ENCODE peak calls at places on chromosomes 5 and 9, in five cellular contexts. Y is mammary epithelial cell, W is keratinocyte, S is IMR-90, L is fibroblast of lung. A is an unnamed sample.

GRCh38 chr5:172637740-172638139 is 3.3 kb upstream of the NEURL1B start:
- DNase-seq in Y (no peak), W (no peak), S (no peak), L (no peak), A (no peak)

GRCh38 chr5:135451581-135452360 is at the start of gene TIFAB:
- DNase-seq in Y (no peak), W (no peak), S (no peak), L (no peak), A (no peak)

GRCh38 chr9:110059461-110059860 is 148.5 kb downstream of the C9orf152 start:
- DNase-seq in Y (no peak), W (no peak), S (no peak), L (no peak), A (no peak)

GRCh38 chr5:178234753-178235599 is 2.4 kb upstream of the PHYKPL start:
- DNase-seq in Y (peak; percentile 42), W (no peak), S (peak; percentile 41), L (peak; percentile 41), A (peak; percentile 81)

GRCh38 chr5:173326501-173326960 is 1.7 kb downstream of the STC2 start:
- DNase-seq in Y (no peak), W (no peak), S (peak; percentile 92), L (peak; percentile 94), A (no peak)

GRCh38 chr5:66307647-66308257 is 163.7 kb downstream of the SREK1 start:
- DNase-seq in Y (peak; percentile 51), W (no peak), S (peak; percentile 69), L (peak; percentile 55), A (peak; percentile 80)

GRCh38 chr5:143124593-143124992 is 278.9 kb downstream of the NR3C1 start:
- DNase-seq in Y (no peak), W (no peak), S (no peak), L (no peak), A (no peak)

GRCh38 chr5:75510417-75510835 is 1.0 kb downstream of the CERT1 start:
- DNase-seq in Y (peak; percentile 42), W (no peak), S (peak; percentile 28), L (peak; percentile 49), A (no peak)

GRCh38 chr9:32899181-32899580 is 102.2 kb downstream of the APTX start:
- DNase-seq in Y (peak; percentile 47), W (no peak), S (no peak), L (peak; percentile 56), A (no peak)

GRCh38 chr5:177300236-177300880 is 3.2 kb downstream of the RAB24 start:
- DNase-seq in Y (peak; percentile 53), W (no peak), S (peak; percentile 80), L (peak; percentile 75), A (peak; percentile 77)

GRCh38 chr5:3364941-3365340 is 230.7 kb upstream of the IRX1 start:
- DNase-seq in Y (no peak), W (no peak), S (no peak), L (no peak), A (no peak)

GRCh38 chr9:3337515-3337914 is 188.3 kb downstream of the RFX3 start:
- DNase-seq in Y (peak; percentile 75), W (no peak), S (peak; percentile 79), L (peak; percentile 80), A (peak; percentile 38)

GRCh38 chr5:140346348-140347221 is at the start of gene HBEGF:
- DNase-seq in Y (peak; percentile 89), W (no peak), S (peak; percentile 63), L (peak; percentile 69), A (peak; percentile 92)

GRCh38 chr5:165149439-165149838 is 1644.0 kb downstream of the MAT2B start:
- DNase-seq in Y (no peak), W (no peak), S (no peak), L (no peak), A (no peak)

GRCh38 chr5:86008293-86008692 is 609.4 kb upstream of the COX7C start:
- DNase-seq in Y (no peak), W (no peak), S (no peak), L (no peak), A (no peak)

GRCh38 chr5:80069918-80070318 is 34.8 kb downstream of the THBS4 start:
- DNase-seq in Y (no peak), W (no peak), S (no peak), L (no peak), A (no peak)

GRCh38 chr5:145946112-145946861 is 9.9 kb downstream of the SH3RF2 start:
- DNase-seq in Y (peak; percentile 98), W (peak; percentile 92), S (peak; percentile 84), L (peak; percentile 98), A (peak; percentile 41)

GRCh38 chr5:136957428-136957827 is 541.7 kb downstream of the SPOCK1 start:
- DNase-seq in Y (peak; percentile 53), W (no peak), S (no peak), L (no peak), A (no peak)

GRCh38 chr5:102754499-102755424 is at the start of gene PAM:
- DNase-seq in Y (peak; percentile 81), W (no peak), S (peak; percentile 62), L (peak; percentile 72), A (peak; percentile 89)

GRCh38 chr9:70874451-70874850 is 247.0 kb downstream of the TRPM3 start:
- DNase-seq in Y (no peak), W (no peak), S (no peak), L (no peak), A (no peak)

GRCh38 chr9:97703437-97704326 is 6.5 kb upstream of the XPA start:
- DNase-seq in Y (peak; percentile 94), W (peak; percentile 65), S (peak; percentile 80), L (peak; percentile 97), A (peak; percentile 74)

GRCh38 chr5:17190242-17190778 is 27.1 kb upstream of the BASP1 start:
- DNase-seq in Y (peak; percentile 29), W (peak; percentile 35), S (peak; percentile 84), L (peak; percentile 63), A (peak; percentile 72)

GRCh38 chr9:75593920-75594319 is 296.6 kb upstream of the PCSK5 start:
- DNase-seq in Y (no peak), W (no peak), S (no peak), L (no peak), A (no peak)

GRCh38 chr9:131358438-131359029 is 35.4 kb upstream of the PRRC2B start:
- DNase-seq in Y (no peak), W (no peak), S (no peak), L (no peak), A (no peak)

GRCh38 chr9:6819112-6819511 is 61.3 kb downstream of the KDM4C start:
- DNase-seq in Y (no peak), W (no peak), S (no peak), L (no peak), A (no peak)

GRCh38 chr5:74392698-74393431 is 247.7 kb downstream of the ENC1 start:
- DNase-seq in Y (peak; percentile 70), W (no peak), S (peak; percentile 55), L (peak; percentile 65), A (no peak)

GRCh38 chr9:75111019-75111622 is 22.8 kb downstream of the OSTF1 start:
- DNase-seq in Y (peak; percentile 74), W (peak; percentile 25), S (no peak), L (no peak), A (peak; percentile 53)

GRCh38 chr5:14414615-14415515 is 166.7 kb upstream of the OTULINL start:
- DNase-seq in Y (no peak), W (no peak), S (no peak), L (no peak), A (no peak)

GRCh38 chr5:14415516-14416074 is 166.0 kb upstream of the OTULINL start:
- DNase-seq in Y (no peak), W (no peak), S (no peak), L (peak; percentile 22), A (no peak)

GRCh38 chr5:14416709-14417108 is 164.9 kb upstream of the OTULINL start:
- DNase-seq in Y (no peak), W (no peak), S (no peak), L (peak; percentile 23), A (peak; percentile 52)

GRCh38 chr5:14413331-14413750 is 168.3 kb upstream of the OTULINL start:
- DNase-seq in Y (no peak), W (no peak), S (peak; percentile 63), L (peak; percentile 45), A (no peak)

GRCh38 chr5:14414007-14414406 is 167.6 kb upstream of the OTULINL start:
- DNase-seq in Y (no peak), W (no peak), S (no peak), L (no peak), A (no peak)
- H3K4me3 ChIP-seq in Y (no peak overlapping the region), W (no peak overlapping the region), S (no peak overlapping the region), L (no peak overlapping the region), A (no peak overlapping the region)

GRCh38 chr9:105244274-105244995 is at the start of gene SLC44A1:
- DNase-seq in Y (peak; percentile 97), W (no peak), S (peak; percentile 92), L (peak; percentile 95), A (peak; percentile 98)
- H2AFZ ChIP-seq in Y (peak within 1 kb of the TSS; percentile 95), W (peak within 1 kb of the TSS; percentile 85), S (peak within 1 kb of the TSS; percentile 97), L (peak within 1 kb of the TSS; percentile 82), A (peak within 1 kb of the TSS; percentile 90)

GRCh38 chr9:79694676-79695400 is 123.1 kb downstream of the TLE4 start:
- DNase-seq in Y (no peak), W (no peak), S (peak; percentile 92), L (peak; percentile 94), A (peak; percentile 30)
- H3K4me3 ChIP-seq in Y (no peak overlapping the region), W (no peak overlapping the region), S (no peak overlapping the region), L (no peak overlapping the region), A (no peak overlapping the region)

DNA sequence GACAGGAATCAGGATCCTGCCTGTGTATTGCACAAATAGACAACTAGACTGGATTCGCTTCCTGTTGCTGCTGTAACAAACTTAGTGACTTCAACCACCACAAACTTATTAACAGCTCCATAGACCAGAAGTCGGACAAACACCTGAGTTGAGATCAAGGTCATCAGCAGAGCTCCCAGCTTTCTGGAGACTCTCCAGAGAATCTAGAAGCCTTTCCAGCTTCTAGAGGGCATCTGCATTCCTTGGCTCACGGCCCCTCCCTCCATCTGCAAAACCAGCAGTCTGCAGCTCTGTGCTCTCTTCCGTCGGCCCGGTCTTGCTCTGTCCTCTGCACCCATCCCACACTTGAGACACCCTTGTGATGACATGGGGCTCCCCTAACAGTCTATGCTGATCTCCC is 99.1 kb downstream of the KCNT1 start:
- DNase-seq in Y (no peak), W (no peak), S (no peak), L (no peak), A (no peak)
- H2AFZ ChIP-seq in Y (no peak overlapping the region), W (no peak overlapping the region), S (no peak overlapping the region), L (no peak overlapping the region), A (no peak overlapping the region)

GRCh38 chr5:159866093-159866492 is 50.2 kb upstream of the ADRA1B start:
- DNase-seq in Y (no peak), W (no peak), S (no peak), L (no peak), A (no peak)

DNA sequence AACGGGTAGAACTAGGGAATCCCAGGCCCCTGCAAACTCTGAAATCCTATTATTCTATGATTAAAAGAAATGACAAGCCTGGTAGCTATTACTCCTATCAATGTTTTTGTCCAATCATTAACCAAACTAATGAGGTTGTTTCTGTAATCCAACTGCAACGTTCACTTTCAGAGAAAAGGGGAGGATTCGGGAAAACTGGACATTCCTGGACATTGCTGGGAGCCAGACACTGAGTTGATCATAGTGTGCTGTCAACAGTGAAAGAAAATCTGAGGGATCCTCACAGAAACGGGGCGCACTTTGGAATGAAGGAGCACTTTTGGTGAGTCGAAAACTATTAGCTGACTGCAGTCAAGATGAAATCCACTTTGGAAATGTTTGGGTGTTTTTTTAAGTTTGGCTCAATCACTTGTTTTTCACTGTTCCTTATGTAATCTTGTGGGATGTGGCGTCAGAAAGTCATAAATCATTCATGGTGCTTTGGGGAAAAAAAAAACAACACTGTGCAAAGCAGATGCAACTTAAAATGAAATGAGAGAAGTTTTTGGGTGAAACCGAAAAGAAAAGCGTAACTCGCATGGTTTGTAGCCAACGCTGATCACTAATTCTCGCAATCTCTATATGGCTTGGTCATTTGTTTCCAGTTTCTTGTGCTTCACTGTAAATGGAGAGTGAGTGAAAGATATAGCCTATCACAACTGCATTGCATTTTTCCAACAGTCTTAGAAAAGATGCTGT is 51.2 kb upstream of the ADRA1B start:
- DNase-seq in Y (no peak), W (no peak), S (peak; percentile 21), L (peak; percentile 59), A (no peak)
- H3K4me3 ChIP-seq in Y (no peak overlapping the region), W (no peak overlapping the region), S (no peak overlapping the region), L (no peak overlapping the region), A (no peak overlapping the region)